ENCODE peak calls at places on chromosomes 1 and 21, in ten cellular contexts. S is GM13976; X is tibial nerve; V is tibial artery; F is fibroblast of lung; D is CD4-positive, alpha-beta T cell; O is Calu3; R is mesothelial cell of epicardium; B is BJ; N is breast epithelium. K is an unnamed sample.

GRCh38 chr1:211603191-211603701 is 24.3 kb upstream of the SLC30A1 start:
- DNase-seq in V (no peak), O (no peak), R (no peak), B (no peak), F (no peak), D (no peak), N (no peak), X (no peak), S (no peak), K (no peak)

GRCh38 chr1:38815903-38816627 is 43.5 kb downstream of the RRAGC start:
- DNase-seq in D (no peak), N (no peak), O (no peak), V (no peak), F (no peak), X (no peak), S (peak; percentile 72), B (no peak), R (no peak), K (no peak)

GRCh38 chr1:6861075-6861724 is 75.9 kb downstream of the CAMTA1 start:
- DNase-seq in B (no peak), R (no peak), N (no peak), S (peak; percentile 18), O (no peak), V (no peak), X (no peak), F (no peak), D (no peak), K (no peak)

GRCh38 chr21:26127918-26128317 is 42.7 kb downstream of the APP start:
- DNase-seq in F (peak; percentile 70), S (no peak), O (no peak), V (peak; percentile 26), B (no peak), N (no peak), R (no peak), X (no peak), D (no peak), K (no peak)

GRCh38 chr1:12620142-12620865 is 2.3 kb upstream of the DHRS3 start:
- DNase-seq in N (no peak), V (no peak), D (no peak), R (no peak), B (no peak), O (no peak), F (peak; percentile 50), X (no peak), S (no peak), K (no peak)

GRCh38 chr1:185733818-185734709 is at the start of gene HMCN1:
- DNase-seq in S (peak; percentile 26), R (peak; percentile 34), X (peak; percentile 25), F (peak; percentile 72), B (no peak), V (peak; percentile 79), N (peak; percentile 59), O (peak; percentile 70), D (peak; percentile 5), K (peak; percentile 15)

GRCh38 chr1:10730985-10731384 is 65.5 kb downstream of the CASZ1 start:
- DNase-seq in F (peak; percentile 84), R (no peak), O (peak; percentile 10), D (no peak), X (no peak), N (no peak), V (no peak), S (no peak), B (peak; percentile 47), K (no peak)

GRCh38 chr1:55257958-55258357 is 42.8 kb upstream of the USP24 start:
- DNase-seq in V (no peak), N (no peak), B (no peak), O (no peak), F (peak; percentile 15), D (peak; percentile 60), R (no peak), S (no peak), X (no peak), K (peak; percentile 34)

GRCh38 chr1:224211262-224211962 is 28.4 kb downstream of the DEGS1 start:
- DNase-seq in B (no peak), O (peak; percentile 61), F (peak; percentile 76), V (no peak), N (no peak), S (no peak), D (no peak), R (no peak), X (no peak), K (no peak)

GRCh38 chr21:42112857-42113256 is 41.7 kb downstream of the UMODL1 start:
- DNase-seq in V (no peak), X (no peak), D (no peak), S (no peak), N (no peak), O (no peak), F (peak; percentile 45), B (no peak), R (no peak), K (no peak)

GRCh38 chr1:47406966-47407365 is 9.1 kb upstream of the FOXE3 start:
- DNase-seq in S (no peak), O (no peak), N (no peak), B (no peak), D (no peak), X (no peak), V (no peak), F (no peak), R (no peak), K (no peak)

GRCh38 chr1:181737056-181737455 is 253.7 kb downstream of the CACNA1E start:
- DNase-seq in F (no peak), R (no peak), S (no peak), V (no peak), B (no peak), O (no peak), D (no peak), X (no peak), N (no peak), K (no peak)
- TF ChIP-seq CTCF in F (no peak), R (no peak), S (no peak), V (no peak), B (no peak), O (no peak), D (no peak), X (no peak), N (no peak), K (no peak)

DNA sequence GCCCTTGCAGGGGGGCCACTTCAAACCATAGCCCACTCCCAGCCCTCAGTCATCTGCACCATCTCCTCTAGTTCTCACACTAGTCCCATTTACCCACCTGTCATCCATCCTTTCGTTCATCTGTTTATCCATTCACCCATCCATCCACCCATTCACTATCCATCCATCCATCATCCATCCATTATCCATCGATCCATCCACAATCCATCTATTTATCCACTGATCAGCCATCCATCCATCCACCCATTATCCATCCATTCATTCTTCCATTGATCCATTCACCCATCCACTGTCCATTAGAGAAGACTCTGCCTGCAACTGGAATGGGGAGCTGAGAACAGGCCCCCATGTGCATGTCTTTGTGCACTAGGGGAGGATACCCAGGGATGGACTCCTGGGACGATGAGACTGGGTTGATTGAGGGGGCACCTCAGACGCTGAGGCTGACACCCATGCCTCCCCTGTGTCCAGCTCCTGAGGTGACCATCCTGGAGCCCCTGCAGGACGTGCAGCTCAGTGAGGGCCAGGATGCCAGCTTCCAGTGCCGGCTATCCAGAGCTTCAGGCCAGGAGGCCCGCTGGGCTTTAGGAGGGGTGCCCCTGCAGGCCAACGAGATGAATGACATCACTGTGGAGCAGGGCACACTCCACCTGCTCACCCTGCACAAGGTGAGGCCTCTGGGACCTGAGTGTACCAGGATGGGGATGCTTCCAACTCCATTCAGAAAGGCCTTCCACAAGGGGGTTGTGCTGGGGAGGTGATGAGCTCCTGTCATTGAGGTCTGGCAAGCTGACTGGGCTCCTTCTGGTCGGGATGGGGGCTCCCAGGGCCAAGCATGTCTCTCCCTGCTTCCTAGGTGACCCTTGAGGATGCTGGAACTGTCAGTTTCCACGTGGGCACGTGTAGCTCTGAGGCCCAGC is 97.7 kb downstream of the TRIM11 start:
- DNase-seq in D (no peak), N (no peak), X (no peak), B (no peak), S (peak; percentile 31), O (no peak), R (no peak), F (no peak), V (no peak), K (peak; percentile 7)
- TF ChIP-seq CTCF in D (no peak), N (no peak), X (no peak), B (peak; percentile 13), S (no peak), O (peak; percentile 15), R (no peak), F (no peak), V (no peak), K (no peak)

DNA sequence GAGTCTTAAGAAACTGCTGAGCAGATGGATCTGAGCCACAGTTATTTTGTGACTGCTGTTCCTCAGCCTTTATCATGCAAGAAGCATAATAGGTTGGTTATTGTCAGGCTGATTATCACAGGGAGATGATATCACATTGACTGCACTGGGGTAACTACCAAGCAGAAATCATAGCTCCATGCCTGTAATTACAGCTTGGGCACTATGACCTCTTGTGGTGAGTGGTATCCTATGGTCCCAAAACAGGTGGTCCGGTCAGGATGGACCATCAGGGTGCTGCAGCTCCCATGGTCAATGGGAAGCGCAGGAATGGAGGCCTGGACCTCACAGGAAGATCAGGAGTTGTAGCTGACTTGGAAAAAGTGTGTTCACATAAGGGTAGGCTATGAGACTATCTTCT is 11.4 kb upstream of the ATP2B4 start:
- DNase-seq in R (no peak), V (no peak), S (no peak), X (no peak), F (no peak), O (no peak), N (no peak), D (no peak), B (no peak), K (no peak)
- TF ChIP-seq CTCF in R (no peak), V (no peak), S (no peak), X (no peak), F (no peak), O (no peak), N (no peak), D (no peak), B (no peak), K (no peak)

DNA sequence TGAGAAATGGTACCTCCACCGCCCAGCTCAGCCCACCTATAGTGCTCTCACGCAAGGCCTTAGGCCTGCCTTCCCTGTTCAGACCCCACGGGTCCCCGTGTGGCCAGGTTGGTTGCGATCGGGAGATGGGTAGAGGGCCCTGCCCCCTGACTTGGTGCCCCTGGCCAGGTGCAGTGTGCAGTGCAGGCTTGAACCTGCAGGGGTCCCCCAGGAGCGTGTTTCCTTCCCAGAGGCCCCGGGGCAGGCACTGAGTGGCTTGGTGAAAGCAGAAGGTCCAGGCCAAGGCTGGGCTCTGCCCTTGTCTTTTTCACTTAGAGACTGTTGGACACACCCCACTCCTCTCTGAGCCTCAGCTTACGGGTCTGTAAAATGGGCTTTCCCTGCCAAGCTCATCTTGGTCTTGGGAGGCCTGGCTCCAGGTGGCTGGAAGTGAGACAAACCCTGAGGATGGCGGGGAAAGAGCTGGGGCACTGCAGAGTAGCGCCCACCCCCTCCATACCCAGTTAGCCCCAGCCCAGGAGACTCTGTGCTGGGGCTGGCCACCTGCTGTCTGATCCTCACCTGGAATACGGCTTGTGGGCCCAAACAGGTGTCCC is 9.3 kb upstream of the HES5 start:
- DNase-seq in N (no peak), R (no peak), B (no peak), O (peak; percentile 23), F (no peak), X (no peak), V (no peak), S (no peak), D (no peak), K (no peak)
- TF ChIP-seq CTCF in N (no peak), R (peak; percentile 23), B (peak; percentile 32), O (no peak), F (peak; percentile 35), X (no peak), V (no peak), S (peak; percentile 8), D (peak; percentile 33), K (no peak)

K was measured in activated B cell treated with CpG ODN at 0.5 μM for 24 hours.